ENCODE peak calls at places on chromosomes 11 and 22, in seven cellular contexts. O, C, F, K, Q, M and S are unnamed samples. For H3K9me3, the result is how much of the 10 kb centered on the place peaks cover.

GRCh38 chr11:76667271-76667818 is 3.2 kb downstream of the LRRC32 start:
- DNase-seq in O (no peak), C (no peak), F (no peak), K (no peak), Q (no peak), M (peak), S (no peak)

GRCh38 chr22:19820880-19821522 is 33.7 kb downstream of the GNB1L start:
- DNase-seq in O (no peak), C (no peak), F (no peak), K (no peak), Q (peak), M (peak), S (no peak)

GRCh38 chr11:68149417-68149816 is 28.2 kb upstream of the CHKA start:
- DNase-seq in O (no peak), C (no peak), F (no peak), K (no peak), Q (no peak), M (no peak), S (no peak)

GRCh38 chr22:43957871-43958270 is 2.6 kb downstream of the SAMM50 start:
- DNase-seq in O (no peak), C (peak), F (no peak), K (no peak), Q (no peak), M (no peak), S (no peak)

GRCh38 chr11:133906241-133906640 is 50.5 kb downstream of the IGSF9B start:
- DNase-seq in O (no peak), C (no peak), F (no peak), K (no peak), Q (no peak), M (peak), S (no peak)

GRCh38 chr11:103325686-103326069 is 216.5 kb downstream of the DYNC2H1 start:
- DNase-seq in O (no peak), C (no peak), F (no peak), K (no peak), Q (no peak), M (no peak), S (no peak)

GRCh38 chr11:16831281-16832192 is 93.1 kb downstream of the C11orf58 start:
- DNase-seq in O (no peak), C (peak), F (no peak), K (no peak), Q (no peak), M (no peak), S (no peak)

GRCh38 chr22:22618923-22619322 is 25.5 kb upstream of the GGTLC2 start:
- DNase-seq in O (no peak), C (no peak), F (no peak), K (no peak), Q (no peak), M (no peak), S (no peak)

GRCh38 chr22:46076651-46077339 is 73.5 kb upstream of the PPARA start:
- DNase-seq in O (no peak), C (peak), F (no peak), K (peak), Q (peak), M (peak), S (no peak)

GRCh38 chr11:1563697-1564534 is 8.2 kb downstream of the DUSP8 start:
- DNase-seq in O (no peak), C (no peak), F (no peak), K (no peak), Q (no peak), M (no peak), S (no peak)

GRCh38 chr22:43148581-43148980 is 2.8 kb upstream of the TSPO start:
- DNase-seq in O (no peak), C (no peak), F (no peak), K (no peak), Q (no peak), M (peak), S (no peak)

GRCh38 chr22:32622004-32622761 is 147.6 kb downstream of the FBXO7 start:
- DNase-seq in O (no peak), C (peak), F (peak), K (peak), Q (no peak), M (peak), S (no peak)

GRCh38 chr11:134765565-134765964 is 353.5 kb upstream of the B3GAT1 start:
- DNase-seq in O (no peak), C (no peak), F (no peak), K (no peak), Q (no peak), M (no peak), S (no peak)

GRCh38 chr11:7703785-7704184 is 2.5 kb downstream of the OVCH2 start:
- DNase-seq in O (no peak), C (no peak), F (no peak), K (no peak), Q (no peak), M (no peak), S (no peak)

GRCh38 chr11:16151138-16151537 is 205.2 kb downstream of the SOX6 start:
- DNase-seq in O (no peak), C (no peak), F (no peak), K (no peak), Q (no peak), M (no peak), S (no peak)

GRCh38 chr11:25211635-25212251 is 714.9 kb downstream of the LUZP2 start:
- DNase-seq in O (no peak), C (no peak), F (no peak), K (no peak), Q (no peak), M (no peak), S (no peak)

GRCh38 chr22:32556150-32556549 is 81.5 kb downstream of the FBXO7 start:
- DNase-seq in O (no peak), C (no peak), F (no peak), K (no peak), Q (no peak), M (no peak), S (no peak)

GRCh38 chr11:8082391-8083087 is 1.5 kb downstream of the TUB start:
- DNase-seq in O (no peak), C (no peak), F (no peak), K (no peak), Q (no peak), M (peak), S (peak)

GRCh38 chr22:45923212-45923611 is 53.8 kb downstream of the WNT7B start:
- DNase-seq in O (no peak), C (no peak), F (no peak), K (no peak), Q (no peak), M (no peak), S (no peak)

DNA sequence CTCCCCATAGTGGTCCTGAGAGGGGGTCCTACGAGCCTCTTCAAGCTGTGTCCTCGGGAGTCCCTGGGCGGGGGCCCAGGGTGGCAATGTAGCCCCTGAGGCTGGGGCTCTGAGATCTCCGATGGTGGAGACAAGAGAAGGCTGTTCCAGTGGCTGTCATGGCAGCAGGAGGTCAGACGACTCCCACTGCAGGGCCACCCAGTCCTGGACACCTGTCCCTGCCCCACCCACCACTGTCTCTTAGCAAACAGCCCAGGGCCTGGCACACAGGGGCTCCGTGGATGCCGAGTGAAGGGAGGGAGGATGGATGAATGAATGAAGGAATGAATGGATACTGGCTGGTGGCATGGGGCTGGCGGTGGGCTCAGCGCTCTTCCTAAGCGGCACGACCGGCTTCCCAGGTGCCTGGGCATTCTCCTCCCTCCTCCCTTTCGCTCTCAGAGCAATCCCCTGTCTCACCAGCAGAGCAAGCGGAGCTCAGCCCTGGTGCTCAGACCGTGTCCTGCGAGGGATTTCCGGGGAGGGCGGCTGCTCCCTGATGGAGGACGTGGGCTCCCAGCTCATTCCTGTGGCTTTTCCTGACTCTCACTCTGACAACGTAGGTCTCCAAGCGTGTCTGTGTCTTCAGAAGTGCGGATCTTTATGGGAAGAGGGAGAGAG is 1272.7 kb downstream of the BRD1 start:
- DNase-seq in O (no peak), C (no peak), F (no peak), K (no peak), Q (no peak), M (no peak), S (no peak)
- H3K9me3 ChIP-seq in O (under half), C (under half), F (half or more), K (under half), Q (under half), M (under half), S (under half)

DNA sequence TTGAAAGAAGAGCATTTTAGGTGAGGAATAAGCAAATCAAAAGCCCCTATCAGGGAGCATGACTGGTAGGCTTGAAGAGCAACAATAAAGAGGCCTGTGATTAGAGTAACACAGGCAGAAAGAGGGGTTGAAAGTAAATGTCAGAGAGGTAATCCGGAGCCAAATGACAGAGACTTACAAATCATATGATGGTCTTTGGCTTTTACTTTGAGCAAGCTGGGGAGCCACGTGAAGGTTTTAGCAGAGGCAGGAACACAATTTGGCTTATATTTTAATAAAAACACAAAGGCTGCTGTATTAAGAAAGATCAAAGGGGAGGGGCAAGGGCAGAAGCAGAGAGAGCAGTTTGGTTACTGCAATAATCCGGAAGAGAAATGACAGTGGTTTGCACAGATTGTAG is 12.8 kb upstream of the NARS2 start:
- DNase-seq in O (no peak), C (no peak), F (no peak), K (no peak), Q (no peak), M (no peak), S (no peak)
- H3K9me3 ChIP-seq in O (under half), C (under half), F (under half), K (under half), Q (under half), M (under half), S (under half)

DNA sequence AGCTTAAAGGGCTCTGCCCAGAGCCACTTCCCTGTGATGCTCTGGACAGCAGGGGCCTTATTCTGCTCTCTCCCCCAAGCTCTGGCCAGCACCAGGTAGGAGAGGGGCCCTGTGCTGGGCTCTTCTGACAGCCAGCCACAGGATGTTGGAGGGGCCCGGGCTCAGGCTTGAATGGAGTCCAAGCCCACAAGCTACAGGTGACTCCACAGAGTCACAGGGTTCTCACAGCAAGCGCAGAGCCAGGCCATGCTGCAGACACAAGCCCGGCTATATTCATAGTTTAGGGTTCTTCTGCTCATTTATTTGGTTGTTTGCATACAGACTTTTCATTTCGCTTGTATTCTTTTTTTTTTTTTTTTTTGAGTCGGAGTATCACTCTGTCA is 1392.8 kb downstream of the BRD1 start:
- DNase-seq in O (no peak), C (no peak), F (no peak), K (no peak), Q (no peak), M (peak), S (no peak)
- H3K9me3 ChIP-seq in O (under half), C (under half), F (half or more), K (under half), Q (under half), M (under half), S (under half)

GRCh38 chr11:48263416-48263911 is at the start of gene OR4X1:
- DNase-seq in O (no peak), C (no peak), F (no peak), K (no peak), Q (no peak), M (no peak), S (no peak)

GRCh38 chr11:48261600-48261999 is 2.1 kb upstream of the OR4X1 start:
- DNase-seq in O (no peak), C (no peak), F (no peak), K (no peak), Q (no peak), M (no peak), S (no peak)
- H3K9me3 ChIP-seq in O (under half), C (under half), F (under half), K (under half), Q (under half), M (under half), S (under half)

GRCh38 chr22:49307870-49308269 is 519.8 kb downstream of the BRD1 start:
- DNase-seq in O (no peak), C (no peak), F (no peak), K (peak), Q (peak), M (peak), S (peak)

GRCh38 chr22:49307071-49307830 is 520.4 kb downstream of the BRD1 start:
- DNase-seq in O (no peak), C (no peak), F (no peak), K (no peak), Q (peak), M (peak), S (no peak)

GRCh38 chr22:49306632-49306975 is 521.1 kb downstream of the BRD1 start:
- DNase-seq in O (no peak), C (no peak), F (no peak), K (no peak), Q (peak), M (peak), S (no peak)

GRCh38 chr22:49305215-49305965 is 522.3 kb downstream of the BRD1 start:
- DNase-seq in O (no peak), C (no peak), F (no peak), K (peak), Q (peak), M (peak), S (peak)

DNA sequence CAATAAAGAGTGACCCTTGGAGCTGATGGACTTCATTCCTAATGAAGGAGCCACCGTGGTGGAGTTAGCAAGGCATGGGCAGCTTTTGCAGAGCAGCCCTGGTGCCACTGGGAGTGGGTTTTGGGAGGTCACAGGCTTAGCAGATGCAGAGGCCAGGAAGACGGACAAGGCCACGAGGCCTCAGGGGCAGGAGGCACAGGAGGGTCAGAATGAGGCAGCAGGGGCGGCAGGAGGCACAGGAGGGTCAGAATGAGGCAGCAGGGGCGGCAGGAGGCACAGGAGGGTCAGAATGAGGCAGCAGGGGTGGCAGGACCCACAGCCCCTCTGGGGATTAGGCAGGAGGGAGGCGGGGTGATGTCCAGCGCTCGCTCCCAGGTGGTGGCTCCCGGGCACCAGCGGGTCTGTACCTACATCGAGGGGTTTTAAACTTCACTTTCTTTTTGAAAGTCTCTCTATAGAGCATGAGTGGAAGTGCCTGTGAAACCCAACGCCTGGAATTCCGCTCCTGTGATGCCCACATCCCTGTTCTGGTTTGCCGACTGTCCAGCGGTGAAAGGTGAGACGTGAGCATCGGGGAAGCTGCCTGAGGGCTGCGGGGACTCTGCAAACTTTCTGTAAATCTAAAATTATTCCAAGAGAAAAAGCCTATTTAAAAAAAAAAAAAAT is 521.6 kb downstream of the BRD1 start:
- DNase-seq in O (no peak), C (no peak), F (no peak), K (no peak), Q (peak), M (peak), S (no peak)
- H3K9me3 ChIP-seq in O (under half), C (under half), F (half or more), K (under half), Q (under half), M (under half), S (under half)

DNA sequence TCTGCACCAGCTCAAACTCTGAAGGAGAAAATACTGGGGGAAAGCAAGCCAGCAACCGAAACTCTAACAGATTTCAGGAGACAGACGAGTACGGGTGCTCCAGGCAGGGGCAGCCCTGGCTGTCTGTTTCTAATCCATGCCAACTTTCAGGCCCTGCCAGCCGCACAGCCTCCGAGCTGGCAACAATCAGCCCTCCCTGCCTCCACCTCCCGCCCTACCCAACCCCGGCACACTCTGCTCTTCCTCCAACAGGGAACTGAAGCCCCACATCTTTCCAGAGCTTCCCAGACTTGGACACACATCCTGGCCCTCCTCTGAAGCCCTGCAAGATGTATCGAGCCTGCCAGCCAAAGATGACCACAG is 296.2 kb downstream of the BRD1 start:
- DNase-seq in O (no peak), C (no peak), F (no peak), K (no peak), Q (no peak), M (peak), S (no peak)
- H3K9me3 ChIP-seq in O (under half), C (under half), F (half or more), K (under half), Q (under half), M (under half), S (under half)

GRCh38 chr11:41935795-41936194 is 476.3 kb upstream of the LRRC4C start:
- DNase-seq in O (no peak), C (no peak), F (no peak), K (no peak), Q (no peak), M (no peak), S (no peak)
- H3K9me3 ChIP-seq in O (under half), C (under half), F (under half), K (under half), Q (under half), M (under half), S (under half)

DNA sequence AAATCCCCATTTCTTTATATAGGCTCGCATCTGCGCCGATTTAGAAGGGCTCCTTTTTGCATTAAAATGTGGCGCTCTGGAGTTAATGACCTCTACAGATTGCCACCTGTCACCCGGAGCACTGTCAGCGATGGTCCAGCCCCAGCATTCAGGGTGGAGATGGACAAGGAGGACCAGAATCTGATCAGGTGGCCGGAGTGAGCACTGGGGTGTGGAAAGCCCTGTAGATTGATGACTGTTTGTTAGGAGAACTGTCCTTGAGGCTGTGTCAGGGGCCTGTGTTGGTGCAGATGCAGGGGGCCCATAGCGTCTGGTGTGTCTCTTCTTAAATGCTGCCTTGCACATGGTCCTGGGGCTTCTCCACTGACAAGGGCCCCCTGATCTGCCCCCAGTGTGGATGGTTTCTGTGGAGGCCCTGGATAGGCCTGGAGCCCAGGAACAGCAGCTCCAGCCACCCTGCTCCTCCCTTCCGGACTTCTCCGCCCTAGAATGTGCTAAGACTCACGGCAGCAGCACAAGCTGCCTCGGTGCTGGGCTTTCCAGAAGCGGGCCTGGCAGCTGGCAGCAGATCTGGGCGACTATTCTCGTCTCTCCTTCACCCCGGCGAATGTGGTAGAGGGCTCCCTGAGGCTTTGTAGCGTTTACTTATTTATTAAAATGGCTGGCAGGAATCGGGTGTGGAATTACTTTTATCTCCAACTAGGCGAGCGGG is 1333.3 kb downstream of the BRD1 start:
- DNase-seq in O (no peak), C (no peak), F (no peak), K (no peak), Q (no peak), M (peak), S (no peak)
- H3K9me3 ChIP-seq in O (under half), C (under half), F (under half), K (under half), Q (under half), M (under half), S (under half)

DNA sequence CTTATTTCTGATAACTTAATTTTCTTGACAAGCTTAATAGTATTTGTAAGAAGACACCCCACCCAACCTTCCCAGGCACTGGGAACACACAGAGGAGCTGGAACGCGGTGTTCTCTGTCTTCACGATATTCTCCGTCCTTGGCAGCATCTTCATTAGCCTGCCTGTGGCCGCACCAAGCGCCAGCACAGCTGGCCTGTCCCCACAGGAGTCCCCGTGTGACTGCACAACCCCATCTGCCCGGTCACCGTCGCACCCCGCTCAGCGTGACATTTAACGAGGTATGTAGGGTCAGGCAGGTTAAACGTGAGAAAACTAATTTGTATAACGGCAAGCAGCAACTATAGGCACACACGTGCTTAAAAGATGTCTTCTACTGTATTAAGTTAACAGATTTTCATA is 293.3 kb downstream of the BRD1 start:
- DNase-seq in O (no peak), C (no peak), F (no peak), K (no peak), Q (no peak), M (peak), S (no peak)
- H3K9me3 ChIP-seq in O (under half), C (under half), F (half or more), K (under half), Q (under half), M (under half), S (under half)